ENCODE peak calls at places on chromosomes 7 and 10, in ten cellular contexts. T is endothelial cell, M is thoracic aorta, P is AG04450, O is tibial nerve, V is heart right ventricle, W is foreskin fibroblast, N is AG09309, R is GM10248, K is uterus. H is an unnamed sample.

GRCh38 chr7:37832194-37832593 is 16.2 kb upstream of the NME8 start:
- DNase-seq in T (no peak), M (peak; percentile 21), P (no peak), O (peak; percentile 57), V (peak; percentile 71), W (peak; percentile 4), N (no peak), R (peak; percentile 36), K (peak; percentile 65), H (no peak)

GRCh38 chr10:96833220-96834001 is 1.3 kb downstream of the LCOR start:
- DNase-seq in T (peak; percentile 13), M (no peak), P (no peak), O (no peak), V (peak; percentile 15), W (peak; percentile 34), N (no peak), R (peak; percentile 30), K (peak; percentile 25), H (no peak)

GRCh38 chr10:12890958-12891357 is 110.6 kb downstream of the CCDC3 start:
- DNase-seq in T (no peak), M (no peak), P (no peak), O (no peak), V (no peak), W (no peak), N (no peak), R (no peak), K (no peak), H (no peak)

GRCh38 chr10:77251297-77252013 is 386.2 kb downstream of the KCNMA1 start:
- DNase-seq in T (peak; percentile 46), M (no peak), P (no peak), O (no peak), V (no peak), W (peak; percentile 73), N (no peak), R (no peak), K (no peak), H (no peak)

GRCh38 chr7:101575731-101576130 is 53.4 kb downstream of the MYL10 start:
- DNase-seq in T (no peak), M (no peak), P (no peak), O (no peak), V (no peak), W (peak; percentile 19), N (no peak), R (no peak), K (no peak), H (no peak)

GRCh38 chr10:104577861-104578480 is 63.1 kb upstream of the SORCS3 start:
- DNase-seq in T (no peak), M (no peak), P (no peak), O (no peak), V (no peak), W (peak; percentile 20), N (no peak), R (no peak), K (no peak), H (no peak)

GRCh38 chr7:44750921-44751571 is 2.4 kb downstream of the ZMIZ2 start:
- DNase-seq in T (no peak), M (no peak), P (no peak), O (no peak), V (no peak), W (peak; percentile 26), N (no peak), R (peak; percentile 81), K (no peak), H (peak; percentile 58)

GRCh38 chr7:13860734-13861133 is 128.7 kb downstream of the ETV1 start:
- DNase-seq in T (no peak), M (no peak), P (no peak), O (no peak), V (no peak), W (peak; percentile 45), N (no peak), R (no peak), K (no peak), H (no peak)

DNA sequence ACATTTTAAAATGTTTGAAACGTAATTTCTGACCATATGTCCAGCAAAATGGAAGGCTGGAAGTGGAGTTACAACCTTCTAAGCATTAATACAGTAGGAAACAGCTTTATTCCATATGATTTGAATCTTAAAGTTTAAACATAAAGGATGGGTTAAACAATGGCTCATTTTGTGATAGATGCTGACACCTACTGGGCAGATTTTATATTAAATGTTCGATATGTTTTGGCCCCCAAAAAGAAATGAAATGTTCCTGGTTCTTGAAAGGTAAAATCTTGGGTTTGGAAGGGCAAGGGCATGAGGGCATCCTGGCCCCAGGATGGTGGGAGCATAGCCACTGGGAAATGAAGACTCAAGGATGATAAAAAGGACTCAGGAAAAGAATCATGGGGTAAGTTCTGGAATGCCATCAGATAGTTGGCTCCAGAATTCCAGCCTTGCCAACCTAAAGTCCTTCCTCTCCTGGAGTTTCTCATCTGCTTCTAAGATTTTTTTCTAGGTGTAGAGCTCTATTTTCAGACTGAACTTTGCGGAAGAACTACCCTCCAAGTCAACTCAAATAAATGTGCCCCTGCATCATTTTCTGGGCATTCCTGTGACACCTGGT is 34.6 kb upstream of the SLC35G1 start:
- DNase-seq in T (no peak), M (no peak), P (no peak), O (no peak), V (no peak), W (peak; percentile 54), N (no peak), R (no peak), K (no peak), H (no peak)
- TF ChIP-seq CTCF in T (peak; percentile 67), M (no peak), P (peak; percentile 47), O (no peak), V (no peak), W (peak; percentile 17), N (peak; percentile 18), R (peak; percentile 1), K (no peak), H (peak; percentile 84)

GRCh38 chr7:77413861-77414424 is 2.2 kb downstream of the GSAP start:
- DNase-seq in T (no peak), M (no peak), P (no peak), O (no peak), V (no peak), W (peak; percentile 74), N (no peak), R (no peak), K (no peak), H (no peak)
- TF ChIP-seq CTCF in T (no peak), M (no peak), P (no peak), O (no peak), V (no peak), W (no peak), N (no peak), R (no peak), K (no peak), H (no peak)

GRCh38 chr10:21337171-21337792 is 188.2 kb downstream of the SKIDA1 start:
- DNase-seq in T (no peak), M (no peak), P (no peak), O (no peak), V (no peak), W (no peak), N (no peak), R (no peak), K (no peak), H (no peak)

GRCh38 chr10:21330628-21331020 is 194.9 kb downstream of the SKIDA1 start:
- DNase-seq in T (no peak), M (no peak), P (no peak), O (no peak), V (peak; percentile 54), W (no peak), N (no peak), R (no peak), K (no peak), H (no peak)

GRCh38 chr10:21334891-21335696 is 190.4 kb downstream of the SKIDA1 start:
- DNase-seq in T (no peak), M (peak; percentile 24), P (no peak), O (no peak), V (peak; percentile 62), W (peak; percentile 89), N (peak; percentile 64), R (no peak), K (peak; percentile 72), H (no peak)

GRCh38 chr10:21340341-21340740 is 185.1 kb downstream of the SKIDA1 start:
- DNase-seq in T (no peak), M (no peak), P (no peak), O (no peak), V (no peak), W (peak; percentile 49), N (no peak), R (no peak), K (no peak), H (no peak)

GRCh38 chr10:21336476-21337170 is 188.9 kb downstream of the SKIDA1 start:
- DNase-seq in T (no peak), M (peak; percentile 16), P (peak; percentile 91), O (no peak), V (peak; percentile 65), W (peak; percentile 96), N (peak; percentile 74), R (no peak), K (peak; percentile 24), H (no peak)
- TF ChIP-seq CTCF in T (no peak), M (no peak), P (no peak), O (no peak), V (no peak), W (no peak), N (no peak), R (no peak), K (no peak), H (peak; percentile 44)

DNA sequence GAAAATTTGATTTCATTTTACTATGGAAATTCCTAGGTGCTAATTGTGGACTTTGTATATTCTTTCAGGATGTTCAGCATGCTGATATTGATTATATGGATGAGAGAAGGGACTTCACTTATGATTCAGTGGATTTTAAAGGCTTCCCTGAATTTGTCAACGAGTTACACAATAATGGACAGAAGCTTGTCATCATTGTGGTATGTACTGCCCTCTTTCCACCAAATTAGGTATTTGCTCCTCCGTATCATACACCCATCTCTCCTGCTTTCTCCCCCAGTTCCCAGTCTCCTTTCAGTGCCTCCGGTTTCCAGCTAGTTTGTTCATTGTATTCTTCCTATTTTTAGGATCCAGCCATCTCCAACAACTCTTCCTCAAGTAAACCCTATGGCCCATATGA is 34.6 kb downstream of the MGAM start:
- DNase-seq in T (no peak), M (no peak), P (no peak), O (no peak), V (no peak), W (no peak), N (no peak), R (no peak), K (no peak), H (no peak)
- TF ChIP-seq CTCF in T (no peak), M (no peak), P (no peak), O (no peak), V (no peak), W (no peak), N (no peak), R (no peak), K (no peak), H (peak; percentile 21)

GRCh38 chr10:33155720-33156638 is 178.5 kb downstream of the NRP1 start:
- DNase-seq in T (peak; percentile 40), M (no peak), P (peak; percentile 59), O (no peak), V (no peak), W (peak; percentile 85), N (peak; percentile 46), R (peak; percentile 36), K (no peak), H (no peak)
- TF ChIP-seq CTCF in T (peak; percentile 72), M (peak; percentile 21), P (peak; percentile 74), O (no peak), V (peak; percentile 44), W (peak; percentile 56), N (peak; percentile 74), R (no peak), K (no peak), H (peak; percentile 67)

DNA sequence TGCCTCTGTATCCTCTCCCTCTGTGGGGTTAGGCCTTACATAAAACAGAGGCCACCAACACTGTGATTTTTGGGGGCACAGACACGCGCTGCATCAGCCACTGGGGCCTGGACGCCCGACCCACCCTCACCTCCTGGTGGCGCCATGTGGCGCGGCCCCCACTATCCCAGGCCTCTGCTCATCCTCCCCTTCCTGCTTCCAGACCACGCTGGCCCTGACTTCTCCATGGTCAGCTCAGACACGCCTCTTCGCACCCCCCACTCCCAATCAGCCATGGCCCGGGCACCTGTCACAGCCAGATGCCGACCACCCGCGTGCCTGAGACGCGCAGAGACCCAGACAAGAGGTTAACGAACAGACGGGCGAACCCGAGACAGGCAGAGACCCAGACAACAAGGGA is 263.9 kb downstream of the ELFN1 start:
- DNase-seq in T (no peak), M (no peak), P (no peak), O (no peak), V (no peak), W (no peak), N (no peak), R (no peak), K (no peak), H (no peak)
- TF ChIP-seq CTCF in T (no peak), M (no peak), P (no peak), O (no peak), V (no peak), W (no peak), N (no peak), R (no peak), K (no peak), H (no peak)